ENCODE peak calls at places on chromosomes 12 and 14, in six cellular contexts. C, X, I, W, F and G are unnamed samples.

GRCh38 chr12:111768159-111768895 is 1.6 kb downstream of the ALDH2 start:
- DNase-seq in C (no peak), X (no peak), I (no peak), W (no peak), F (no peak), G (no peak)

GRCh38 chr14:69044965-69045555 is 66.0 kb upstream of the ACTN1 start:
- DNase-seq in C (no peak), X (no peak), I (no peak), W (peak), F (peak), G (no peak)

GRCh38 chr12:88310666-88311065 is 168.6 kb downstream of the TMTC3 start:
- DNase-seq in C (no peak), X (no peak), I (no peak), W (no peak), F (no peak), G (no peak)

GRCh38 chr12:51056242-51056641 is 8.1 kb downstream of the LETMD1 start:
- DNase-seq in C (no peak), X (no peak), I (no peak), W (no peak), F (no peak), G (no peak)

GRCh38 chr14:104131968-104132732 is 6.2 kb upstream of the KIF26A start:
- DNase-seq in C (no peak), X (no peak), I (no peak), W (no peak), F (peak), G (peak)

GRCh38 chr12:48827513-48828096 is 9.3 kb downstream of the CACNB3 start:
- DNase-seq in C (no peak), X (no peak), I (no peak), W (no peak), F (no peak), G (no peak)

GRCh38 chr12:76259660-76260389 is 88.4 kb downstream of the BBS10 start:
- DNase-seq in C (no peak), X (no peak), I (no peak), W (no peak), F (no peak), G (no peak)

GRCh38 chr12:22271036-22271435 is 63.5 kb downstream of the ST8SIA1 start:
- DNase-seq in C (no peak), X (no peak), I (no peak), W (no peak), F (no peak), G (no peak)

GRCh38 chr12:2624543-2625266 is 170.1 kb upstream of the FKBP4 start:
- DNase-seq in C (no peak), X (peak), I (no peak), W (no peak), F (no peak), G (no peak)

GRCh38 chr12:122322501-122322900 is 56.2 kb upstream of the VPS33A start:
- DNase-seq in C (no peak), X (no peak), I (no peak), W (no peak), F (no peak), G (no peak)

GRCh38 chr14:33332497-33332896 is 393.8 kb downstream of the NPAS3 start:
- DNase-seq in C (no peak), X (no peak), I (no peak), W (no peak), F (no peak), G (no peak)

GRCh38 chr14:75247286-75247922 is 31.2 kb upstream of the FOS start:
- DNase-seq in C (no peak), X (no peak), I (peak), W (no peak), F (no peak), G (no peak)

GRCh38 chr12:117236456-117237001 is 46.3 kb upstream of the FBXO21 start:
- DNase-seq in C (no peak), X (peak), I (peak), W (peak), F (peak), G (peak)

GRCh38 chr12:52044284-52044983 is 6.8 kb upstream of the NR4A1 start:
- DNase-seq in C (no peak), X (no peak), I (no peak), W (no peak), F (peak), G (no peak)

GRCh38 chr12:117750657-117751056 is 218.1 kb downstream of the KSR2 start:
- DNase-seq in C (no peak), X (no peak), I (no peak), W (no peak), F (no peak), G (no peak)

GRCh38 chr12:113860950-113861349 is 105.2 kb downstream of the RBM19 start:
- DNase-seq in C (no peak), X (no peak), I (no peak), W (no peak), F (no peak), G (no peak)

GRCh38 chr14:105336477-105337287 is 22.1 kb downstream of the PACS2 start:
- DNase-seq in C (no peak), X (no peak), I (no peak), W (no peak), F (no peak), G (no peak)

GRCh38 chr14:29442720-29443119 is 484.9 kb downstream of the PRKD1 start:
- DNase-seq in C (no peak), X (no peak), I (no peak), W (no peak), F (no peak), G (no peak)

GRCh38 chr12:52362118-52362726 is 5.1 kb downstream of the KRT85 start:
- DNase-seq in C (no peak), X (no peak), I (no peak), W (no peak), F (no peak), G (peak)

GRCh38 chr12:85836716-85837100 is 499 bp upstream of the RASSF9 start:
- DNase-seq in C (no peak), X (no peak), I (no peak), W (no peak), F (no peak), G (no peak)

GRCh38 chr12:116382456-116382902 is 105.0 kb upstream of the MED13L start:
- DNase-seq in C (no peak), X (no peak), I (no peak), W (no peak), F (no peak), G (no peak)

GRCh38 chr12:59596232-59597143 is 659 bp downstream of the SLC16A7 start:
- DNase-seq in C (peak), X (peak), I (peak), W (peak), F (peak), G (peak)

GRCh38 chr14:60331201-60332045 is 82.4 kb downstream of the PPM1A start:
- DNase-seq in C (peak), X (peak), I (peak), W (no peak), F (peak), G (peak)

GRCh38 chr14:53964249-53964648 is 7.6 kb upstream of the BMP4 start:
- DNase-seq in C (no peak), X (no peak), I (no peak), W (no peak), F (no peak), G (no peak)

GRCh38 chr12:115897718-115898117 is 379.8 kb downstream of the MED13L start:
- DNase-seq in C (no peak), X (no peak), I (no peak), W (no peak), F (no peak), G (no peak)

GRCh38 chr12:62919827-62920226 is 15.1 kb downstream of the PPM1H start:
- DNase-seq in C (no peak), X (no peak), I (no peak), W (no peak), F (peak), G (no peak)

GRCh38 chr12:51818567-51819300 is 29.8 kb downstream of the FIGNL2 start:
- DNase-seq in C (no peak), X (no peak), I (no peak), W (no peak), F (no peak), G (no peak)

GRCh38 chr12:131091413-131091975 is 137.8 kb downstream of the ADGRD1 start:
- DNase-seq in C (no peak), X (no peak), I (peak), W (no peak), F (no peak), G (no peak)

GRCh38 chr12:94994312-94994711 is 9.2 kb downstream of the NDUFA12 start:
- DNase-seq in C (no peak), X (no peak), I (no peak), W (no peak), F (no peak), G (no peak)

GRCh38 chr14:89386214-89386886 is 30.7 kb downstream of the FOXN3 start:
- DNase-seq in C (peak), X (no peak), I (peak), W (no peak), F (peak), G (no peak)

GRCh38 chr14:54343276-54344121 is 53.3 kb upstream of the CDKN3 start:
- DNase-seq in C (no peak), X (no peak), I (no peak), W (no peak), F (peak), G (no peak)

GRCh38 chr14:92960706-92961566 is 38.0 kb downstream of the CHGA start:
- DNase-seq in C (no peak), X (no peak), I (no peak), W (no peak), F (no peak), G (no peak)

GRCh38 chr12:67698711-67699603 is 50.4 kb downstream of the DYRK2 start:
- DNase-seq in C (peak), X (no peak), I (peak), W (no peak), F (no peak), G (no peak)

GRCh38 chr12:11709513-11709912 is 60.0 kb downstream of the ETV6 start:
- DNase-seq in C (no peak), X (no peak), I (no peak), W (no peak), F (no peak), G (no peak)

GRCh38 chr14:70873627-70874026 is 33.6 kb upstream of the PCNX1 start:
- DNase-seq in C (no peak), X (no peak), I (no peak), W (no peak), F (no peak), G (no peak)
- TF ChIP-seq CTCF in C (no peak), X (no peak), I (no peak), W (peak), F (no peak), G (no peak)

DNA sequence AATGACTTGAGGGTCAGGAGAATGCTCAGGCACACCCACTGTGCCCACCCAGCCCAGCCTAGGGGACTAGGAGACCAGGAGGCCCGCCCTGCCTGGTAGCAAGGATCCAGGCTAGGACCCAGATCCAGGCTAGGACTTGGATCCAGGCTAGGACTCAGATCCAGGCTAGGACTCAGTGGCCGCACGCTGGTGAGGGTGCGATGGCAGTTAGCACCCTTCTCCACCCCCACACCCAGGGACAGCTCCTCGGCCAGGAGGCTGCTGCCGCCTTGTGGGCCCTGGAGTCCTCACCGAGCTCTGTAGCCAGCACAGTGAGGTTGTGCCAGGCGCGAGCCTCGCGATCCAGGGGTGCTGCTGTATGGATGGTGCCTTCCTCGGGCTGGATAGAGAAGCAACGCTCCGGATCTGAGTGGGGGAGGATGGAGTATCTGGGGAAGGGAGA is 5.1 kb downstream of the CDH24 start:
- DNase-seq in C (no peak), X (peak), I (no peak), W (no peak), F (no peak), G (no peak)
- TF ChIP-seq CTCF in C (no peak), X (peak), I (no peak), W (no peak), F (peak), G (no peak)

DNA sequence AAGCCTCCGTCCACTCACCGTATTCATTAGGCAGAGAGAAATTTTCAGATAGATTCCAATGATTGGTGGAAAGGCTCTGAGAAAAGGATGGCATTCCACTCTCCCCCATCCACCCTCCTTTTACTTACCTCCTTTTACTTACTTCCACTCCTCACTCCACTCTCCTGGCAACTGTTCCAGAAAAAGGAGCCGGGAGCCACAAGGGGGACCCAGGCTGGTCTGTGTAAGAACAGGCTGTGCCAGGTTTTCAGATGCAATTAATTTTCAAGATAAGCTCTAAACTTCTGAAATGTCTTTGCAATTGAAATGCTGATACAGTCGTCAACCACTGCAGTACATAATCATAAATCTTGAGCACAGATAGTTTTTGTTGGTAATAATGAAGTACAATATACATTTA is 248.8 kb downstream of the ANO6 start:
- DNase-seq in C (no peak), X (peak), I (no peak), W (no peak), F (no peak), G (no peak)
- TF ChIP-seq CTCF in C (no peak), X (peak), I (no peak), W (no peak), F (peak), G (no peak)

GRCh38 chr14:95892142-95892541 is 15.5 kb downstream of the TUNAR start:
- DNase-seq in C (no peak), X (no peak), I (no peak), W (no peak), F (no peak), G (no peak)

GRCh38 chr14:95891742-95892141 is 15.1 kb downstream of the TUNAR start:
- DNase-seq in C (no peak), X (no peak), I (no peak), W (no peak), F (no peak), G (no peak)

GRCh38 chr14:95896628-95897027 is 20.0 kb downstream of the TUNAR start:
- DNase-seq in C (no peak), X (peak), I (no peak), W (no peak), F (no peak), G (no peak)

GRCh38 chr14:95897280-95897679 is 20.6 kb downstream of the TUNAR start:
- DNase-seq in C (no peak), X (no peak), I (no peak), W (no peak), F (no peak), G (no peak)

GRCh38 chr14:95895720-95896119 is 19.1 kb downstream of the TUNAR start:
- DNase-seq in C (no peak), X (no peak), I (peak), W (no peak), F (no peak), G (no peak)
- TF ChIP-seq CTCF in C (peak), X (no peak), I (no peak), W (no peak), F (no peak), G (peak)